ENCODE peak calls at places on chromosomes 4 and X, in four cellular contexts. X is fibroblast of mammary gland, Y is PC-3, C is left ventricle myocardium inferior. D is an unnamed sample.

GRCh38 chr4:74059161-74059829 is 20.8 kb upstream of the CXCL3 start:
- DNase-seq in Y (no peak), X (no peak), C (no peak), D (no peak)

GRCh38 chrX:150887906-150888465 is 10.5 kb downstream of the CD99L2 start:
- DNase-seq in X (peak), C (no peak), Y (peak), D (no peak)

GRCh38 chr4:141807501-141807900 is 171.1 kb downstream of the IL15 start:
- DNase-seq in X (peak), C (no peak), Y (peak), D (no peak)

GRCh38 chr4:30996841-30997240 is 276.7 kb downstream of the PCDH7 start:
- DNase-seq in X (no peak), C (no peak), Y (no peak), D (no peak)

GRCh38 chrX:103919336-103919682 is 43.1 kb upstream of the TMSB15B start:
- DNase-seq in Y (peak), X (peak), C (no peak), D (no peak)

GRCh38 chrX:68989865-68990606 is 161.2 kb downstream of the EFNB1 start:
- DNase-seq in C (no peak), Y (no peak), X (peak), D (peak)

GRCh38 chrX:143536176-143536575 is 18.9 kb upstream of the SPANXN3 start:
- DNase-seq in C (no peak), X (no peak), Y (peak), D (no peak)

GRCh38 chrX:102155806-102156179 is at the start of gene BEX5:
- DNase-seq in C (peak), X (peak), Y (peak), D (peak)

GRCh38 chr4:99801005-99801699 is 15.5 kb upstream of the DAPP1 start:
- DNase-seq in X (no peak), Y (no peak), C (no peak), D (no peak)

GRCh38 chr4:3135155-3136011 is 60.9 kb downstream of the HTT start:
- DNase-seq in X (no peak), Y (no peak), C (no peak), D (no peak)

GRCh38 chrX:55598333-55598732 is 24.9 kb upstream of the FOXR2 start:
- DNase-seq in X (no peak), Y (no peak), C (no peak), D (no peak)

GRCh38 chr4:60724623-60725022 is 475.5 kb upstream of the ADGRL3 start:
- DNase-seq in C (no peak), Y (peak), X (peak), D (peak)

GRCh38 chrX:54042609-54043010 is 1.7 kb downstream of the PHF8 start:
- DNase-seq in Y (peak), X (peak), C (peak), D (peak)

GRCh38 chr4:8682725-8683124 is 90.2 kb downstream of the CPZ start:
- DNase-seq in X (no peak), C (no peak), Y (no peak), D (no peak)

GRCh38 chrX:46831620-46832327 is 5.1 kb upstream of the RP2 start:
- DNase-seq in Y (peak), X (peak), C (no peak), D (no peak)

GRCh38 chr4:4590496-4590895 is 48.6 kb upstream of the STX18 start:
- DNase-seq in X (peak), Y (peak), C (no peak), D (no peak)

GRCh38 chrX:77749695-77750094 is 36.3 kb downstream of the ATRX start:
- DNase-seq in X (peak), C (no peak), Y (peak), D (no peak)

GRCh38 chrX:120450163-120450562 is 18.9 kb downstream of the LAMP2 start:
- DNase-seq in C (no peak), X (no peak), Y (peak), D (no peak)

GRCh38 chrX:26376037-26376708 is 160.2 kb downstream of the MAGEB5 start:
- DNase-seq in C (no peak), X (no peak), Y (no peak), D (no peak)

GRCh38 chr4:38078590-38079381 is 118.6 kb downstream of the PTTG2 start:
- DNase-seq in C (no peak), X (peak), Y (peak), D (no peak)

GRCh38 chr4:157035471-157035870 is 40.5 kb upstream of the GLRB start:
- DNase-seq in C (no peak), X (no peak), Y (no peak), D (no peak)

GRCh38 chr4:89319756-89320155 is 12.2 kb upstream of the GPRIN3 start:
- DNase-seq in C (no peak), Y (no peak), X (no peak), D (no peak)

GRCh38 chrX:53086464-53086863 is 4.3 kb downstream of the TSPYL2 start:
- DNase-seq in C (peak), Y (no peak), X (peak), D (no peak)

GRCh38 chr4:168577624-168578023 is 80.8 kb downstream of the PALLD start:
- DNase-seq in X (no peak), C (no peak), Y (no peak), D (no peak)
- H3K4me3 ChIP-seq in X (no peak), C (no peak), Y (no peak), D (no peak)

DNA sequence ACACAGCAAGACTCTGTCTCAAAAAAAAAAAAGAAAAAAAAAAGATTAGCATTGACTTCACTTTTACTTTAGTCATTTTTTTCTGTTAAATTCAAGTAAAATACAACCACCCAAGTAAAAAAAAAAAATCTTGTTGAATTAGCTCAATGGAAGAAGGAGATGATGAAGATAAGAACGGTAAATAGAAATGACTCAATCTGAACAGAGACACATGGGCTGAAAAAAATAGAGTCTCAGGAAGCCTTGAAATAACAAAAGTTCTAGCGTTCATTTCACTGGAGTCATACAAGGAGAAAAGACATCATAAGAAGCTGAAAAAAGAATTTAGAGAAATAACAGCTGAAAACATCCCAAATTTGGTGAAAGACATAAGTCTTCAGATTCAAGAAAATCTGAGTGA is 75.5 kb downstream of the CASP3 start:
- DNase-seq in C (no peak), Y (no peak), X (no peak), D (no peak)
- H3K4me3 ChIP-seq in C (no peak), Y (no peak), X (no peak), D (no peak)

GRCh38 chrX:123964155-123964554 is 2.6 kb downstream of the STAG2 start:
- DNase-seq in Y (peak), X (peak), C (no peak), D (no peak)
- H3K4me3 ChIP-seq in Y (peak), X (no peak), C (peak), D (peak)

GRCh38 chr4:56643596-56643995 is 37.5 kb downstream of the HOPX start:
- DNase-seq in Y (no peak), C (no peak), X (no peak), D (no peak)

GRCh38 chr4:56637154-56637553 is 43.9 kb downstream of the HOPX start:
- DNase-seq in C (no peak), Y (peak), X (no peak), D (no peak)

GRCh38 chr4:56640907-56641493 is 40.1 kb downstream of the HOPX start:
- DNase-seq in X (no peak), Y (peak), C (no peak), D (no peak)

GRCh38 chr4:56637791-56638190 is 43.3 kb downstream of the HOPX start:
- DNase-seq in C (no peak), X (no peak), Y (peak), D (no peak)

GRCh38 chr4:56641494-56642051 is 39.5 kb downstream of the HOPX start:
- DNase-seq in Y (peak), C (no peak), X (peak), D (no peak)
- H3K4me3 ChIP-seq in Y (peak), C (no peak), X (no peak), D (no peak)

DNA sequence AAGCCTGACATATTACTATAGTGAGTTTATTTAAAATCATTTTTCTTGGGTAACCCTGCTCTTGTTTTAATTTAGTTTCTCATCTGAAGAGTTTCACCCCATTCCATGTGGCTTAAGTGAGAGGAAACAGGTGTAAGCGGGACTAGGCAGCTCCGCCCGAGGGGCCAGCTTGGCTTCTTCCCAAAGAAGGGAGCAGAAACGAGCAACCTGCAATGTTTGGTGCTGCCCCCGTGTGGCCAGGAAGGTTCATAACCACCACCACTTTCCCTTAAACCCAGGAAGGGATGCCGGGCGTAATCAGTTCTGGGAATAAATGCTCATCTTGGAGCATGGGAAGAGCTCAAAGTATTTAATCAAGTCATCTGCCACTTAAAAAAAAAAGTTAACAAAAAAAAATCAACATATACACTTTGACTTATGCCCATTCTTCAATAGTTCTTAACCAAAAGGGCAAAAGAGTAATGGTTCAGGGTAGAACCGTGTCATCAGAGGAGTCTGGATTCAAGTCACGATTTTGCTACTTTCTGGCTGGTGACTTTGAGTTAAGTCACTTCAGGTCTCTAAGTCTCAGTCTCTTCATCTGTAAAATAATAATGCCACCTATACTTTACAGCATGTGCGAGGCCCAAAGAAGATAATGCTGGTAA is 147.9 kb downstream of the NSUN7 start:
- DNase-seq in Y (peak), X (peak), C (peak), D (peak)
- H3K4me3 ChIP-seq in Y (peak), X (no peak), C (no peak), D (no peak)